ENCODE peak calls at places on chromosomes 5 and 9, in six cellular contexts. D is mesendoderm; G is psoas muscle; W is thyroid gland; V is CD8-positive, alpha-beta memory T cell; K is esophagus muscularis mucosa. O is an unnamed sample.

GRCh38 chr5:97764700-97765099 is 581.7 kb upstream of the RIOK2 start:
- DNase-seq in W (no peak), D (no peak), V (no peak), K (no peak), G (no peak), O (no peak)

GRCh38 chr5:133250527-133250926 is 198.7 kb downstream of the HSPA4 start:
- DNase-seq in V (no peak), K (no peak), W (no peak), D (no peak), G (no peak), O (no peak)

GRCh38 chr9:117860849-117861248 is 156.6 kb downstream of the TLR4 start:
- DNase-seq in G (no peak), W (no peak), V (no peak), D (no peak), K (no peak), O (no peak)

GRCh38 chr9:115133649-115134048 is 15.7 kb upstream of the TNC start:
- DNase-seq in D (no peak), G (no peak), K (no peak), W (no peak), V (no peak), O (no peak)

GRCh38 chr5:126368239-126368812 is 54.9 kb upstream of the GRAMD2B start:
- DNase-seq in W (no peak), D (peak; percentile 93), V (no peak), G (no peak), K (no peak), O (no peak)

GRCh38 chr5:45042283-45042682 is 233.5 kb downstream of the MRPS30 start:
- DNase-seq in V (no peak), W (no peak), D (no peak), K (no peak), G (no peak), O (no peak)

GRCh38 chr9:130707225-130707976 is 13.8 kb downstream of the EXOSC2 start:
- DNase-seq in G (peak; percentile 61), K (no peak), V (peak; percentile 67), W (peak; percentile 70), D (peak; percentile 86), O (peak; percentile 80)

GRCh38 chr9:784916-785315 is 56.6 kb upstream of the DMRT1 start:
- DNase-seq in K (no peak), G (no peak), W (no peak), V (no peak), D (no peak), O (no peak)

GRCh38 chr9:35996358-35996970 is 38.5 kb upstream of the OR2S2 start:
- DNase-seq in D (peak; percentile 94), G (no peak), W (peak; percentile 85), V (no peak), K (peak; percentile 66), O (no peak)

GRCh38 chr9:112043423-112043822 is 131.7 kb downstream of the SUSD1 start:
- DNase-seq in G (no peak), D (no peak), V (no peak), W (no peak), K (no peak), O (no peak)

GRCh38 chr5:2549354-2549753 is 202.1 kb downstream of the IRX2 start:
- DNase-seq in W (no peak), G (no peak), K (no peak), D (no peak), V (no peak), O (no peak)

GRCh38 chr5:32859211-32859641 is 148.1 kb downstream of the NPR3 start:
- DNase-seq in G (no peak), K (no peak), V (no peak), W (no peak), D (no peak), O (no peak)

GRCh38 chr9:135474915-135475314 is 4.7 kb upstream of the PPP1R26 start:
- DNase-seq in G (no peak), K (no peak), D (peak; percentile 66), V (no peak), W (peak; percentile 26), O (peak; percentile 40)

GRCh38 chr5:135578685-135579341 is at the start of gene CXCL14:
- DNase-seq in V (no peak), W (peak; percentile 4), G (peak; percentile 84), D (peak; percentile 89), K (no peak), O (no peak)

GRCh38 chr5:33892419-33893151 is 795 bp upstream of the ADAMTS12 start:
- DNase-seq in W (peak; percentile 28), G (peak; percentile 50), D (peak; percentile 84), V (no peak), K (no peak), O (peak; percentile 49)

GRCh38 chr5:76462097-76462702 is 59.1 kb downstream of the IQGAP2 start:
- DNase-seq in D (no peak), V (no peak), K (no peak), W (no peak), G (no peak), O (no peak)

GRCh38 chr5:140265845-140266244 is 37.1 kb downstream of the PFDN1 start:
- DNase-seq in W (no peak), V (no peak), K (no peak), G (no peak), D (no peak), O (no peak)

GRCh38 chr9:14403112-14403511 is 89.2 kb upstream of the NFIB start:
- DNase-seq in K (no peak), V (no peak), W (no peak), D (no peak), G (no peak), O (no peak)

GRCh38 chr5:140607031-140607430 is 25.9 kb downstream of the CD14 start:
- DNase-seq in G (no peak), D (no peak), V (no peak), W (no peak), K (no peak), O (no peak)

GRCh38 chr9:93107151-93107824 is 11.3 kb downstream of the CARD19 start:
- DNase-seq in W (peak; percentile 0), G (peak; percentile 38), V (peak; percentile 0), K (no peak), D (no peak), O (no peak)

GRCh38 chr5:139710370-139711066 is 62.4 kb downstream of the CXXC5 start:
- DNase-seq in K (no peak), G (no peak), V (peak; percentile 69), W (peak; percentile 87), D (peak; percentile 97), O (peak; percentile 54)

GRCh38 chr9:74551266-74551665 is 54.1 kb downstream of the RORB start:
- DNase-seq in W (no peak), V (no peak), G (no peak), K (no peak), D (no peak), O (no peak)

GRCh38 chr5:14168139-14168792 is 25.1 kb downstream of the TRIO start:
- DNase-seq in V (no peak), G (no peak), W (no peak), D (no peak), K (no peak), O (no peak)

GRCh38 chr9:91415290-91415689 is 8.3 kb downstream of the NFIL3 start:
- DNase-seq in G (no peak), D (no peak), K (no peak), V (no peak), W (no peak), O (no peak)

GRCh38 chr9:37364751-37365360 is 57.6 kb upstream of the GRHPR start:
- DNase-seq in W (no peak), D (peak; percentile 32), G (no peak), K (peak; percentile 62), V (no peak), O (no peak)

GRCh38 chr9:134634667-134635230 is 6.9 kb upstream of the COL5A1 start:
- DNase-seq in K (no peak), G (peak; percentile 34), V (no peak), D (no peak), W (no peak), O (no peak)

GRCh38 chr9:137454145-137454505 is 5.0 kb downstream of the NSMF start:
- DNase-seq in D (peak; percentile 62), V (no peak), W (peak; percentile 56), K (no peak), G (peak; percentile 81), O (peak; percentile 66)

GRCh38 chr5:16916262-16916878 is 19.7 kb downstream of the MYO10 start:
- DNase-seq in W (no peak), V (no peak), K (no peak), G (no peak), D (no peak), O (no peak)

DNA sequence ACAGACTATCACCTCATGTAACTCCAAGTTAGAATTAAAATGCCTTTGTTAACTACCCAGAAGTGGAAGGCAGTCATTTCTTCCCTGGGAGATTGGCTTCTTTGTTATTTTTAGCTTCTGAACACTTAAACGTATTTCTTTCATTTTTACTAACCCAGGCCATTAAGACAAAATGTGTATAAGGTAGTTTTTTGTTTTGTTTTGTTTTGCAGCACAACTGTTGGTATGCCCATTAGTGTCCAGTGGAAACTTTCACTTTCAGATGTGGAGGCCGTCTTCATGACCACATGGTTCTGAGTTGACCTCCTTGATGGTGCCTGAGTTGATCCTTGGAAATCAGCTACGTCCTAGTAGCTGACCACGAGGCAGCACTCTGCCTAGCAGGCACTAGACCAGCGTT is 264.6 kb upstream of the ZNF608 start:
- DNase-seq in D (no peak), K (no peak), W (no peak), G (no peak), V (no peak), O (no peak)
- H3K27ac ChIP-seq in D (no peak overlapping the region), K (no peak overlapping the region), W (no peak overlapping the region), G (no peak overlapping the region), V (no peak overlapping the region), O (no peak overlapping the region)

DNA sequence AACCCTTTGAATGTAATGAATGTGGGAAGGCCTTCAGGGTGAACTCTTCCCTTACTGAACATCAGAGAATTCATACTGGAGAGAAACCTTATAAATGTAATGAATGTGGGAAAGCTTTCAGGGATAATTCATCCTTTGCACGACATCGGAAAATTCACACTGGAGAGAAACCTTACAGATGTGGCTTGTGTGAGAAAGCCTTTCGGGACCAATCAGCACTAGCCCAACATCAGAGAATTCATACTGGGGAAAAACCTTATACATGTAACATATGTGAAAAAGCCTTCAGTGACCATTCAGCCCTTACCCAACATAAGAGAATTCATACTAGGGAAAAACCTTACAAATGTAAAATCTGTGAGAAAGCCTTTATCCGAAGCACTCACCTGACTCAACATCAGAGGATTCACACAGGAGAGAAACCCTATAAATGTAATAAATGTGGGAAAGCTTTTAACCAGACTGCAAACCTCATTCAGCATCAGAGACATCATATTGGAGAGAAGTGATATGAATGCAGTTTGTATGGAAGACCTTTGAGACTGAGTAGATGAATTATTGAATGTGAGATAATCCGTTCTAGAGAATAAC is 24.6 kb downstream of the ZNF454 start:
- DNase-seq in D (peak; percentile 1), G (no peak), K (no peak), W (no peak), V (no peak), O (no peak)
- H3K27ac ChIP-seq in D (no peak overlapping the region), G (no peak overlapping the region), K (no peak overlapping the region), W (no peak overlapping the region), V (no peak overlapping the region), O (no peak overlapping the region)

GRCh38 chr5:93723005-93723404 is 18.4 kb downstream of the POU5F2 start:
- DNase-seq in G (no peak), K (no peak), D (no peak), V (no peak), W (no peak), O (no peak)
- H3K27ac ChIP-seq in G (no peak overlapping the region), K (no peak overlapping the region), D (no peak overlapping the region), V (no peak overlapping the region), W (no peak overlapping the region), O (no peak overlapping the region)

DNA sequence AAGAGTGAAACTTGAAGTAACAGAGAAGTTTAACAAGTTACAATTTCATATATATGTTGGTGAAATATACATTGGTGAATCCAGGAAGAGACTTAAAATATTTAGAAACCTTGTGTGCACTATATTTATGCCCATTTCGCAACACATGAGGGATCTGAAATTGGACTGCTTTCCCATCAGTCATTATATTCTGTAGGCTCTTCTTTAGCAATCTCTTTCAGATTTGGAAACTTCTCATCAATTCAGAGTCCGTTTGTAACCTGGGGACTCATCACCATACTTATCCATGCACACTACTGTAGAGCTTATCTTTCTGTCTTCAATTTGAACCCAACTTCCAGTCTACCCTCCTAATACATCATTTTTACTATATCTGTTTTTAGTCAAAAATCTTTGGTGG is 2.2 kb downstream of the ITGA1 start:
- DNase-seq in K (no peak), G (no peak), W (no peak), V (no peak), D (no peak), O (no peak)
- H3K27ac ChIP-seq in K (peak overlapping the region; percentile 92), G (peak overlapping the region; percentile 74), W (no peak overlapping the region), V (no peak overlapping the region), D (no peak overlapping the region), O (no peak overlapping the region)

O was measured in stomach.